ENCODE peak calls at places on chromosomes 12 and 14, in seven cellular contexts. One of them, this sample, is unnamed.

GRCh38 chr14:73616831-73617230 is 4.5 kb downstream of the ACOT6 start:
- DNase-seq in heart left ventricle: no peak
- DNase-seq in transverse colon: no peak
- DNase-seq in adrenal gland: no peak
- DNase-seq in upper lobe of right lung: no peak
- DNase-seq in body of pancreas: no peak
- DNase-seq in HFFc6: no peak
- DNase-seq in this sample: no peak

GRCh38 chr12:4148418-4149056 is 125.0 kb upstream of the CCND2 start:
- DNase-seq in heart left ventricle: peak
- DNase-seq in transverse colon: peak
- DNase-seq in adrenal gland: peak
- DNase-seq in upper lobe of right lung: peak
- DNase-seq in body of pancreas: peak
- DNase-seq in HFFc6: no peak
- DNase-seq in this sample: peak

GRCh38 chr12:64782181-64782580 is 23.0 kb upstream of the GNS start:
- DNase-seq in heart left ventricle: peak
- DNase-seq in transverse colon: no peak
- DNase-seq in adrenal gland: peak
- DNase-seq in upper lobe of right lung: no peak
- DNase-seq in body of pancreas: peak
- DNase-seq in HFFc6: no peak
- DNase-seq in this sample: no peak

GRCh38 chr12:133081408-133081806 is 684 bp downstream of the ZNF140 start:
- DNase-seq in heart left ventricle: peak
- DNase-seq in transverse colon: peak
- DNase-seq in adrenal gland: peak
- DNase-seq in upper lobe of right lung: no peak
- DNase-seq in body of pancreas: peak
- DNase-seq in HFFc6: no peak
- DNase-seq in this sample: no peak

GRCh38 chr12:114764516-114764915 is 80.5 kb upstream of the TBX3 start:
- DNase-seq in heart left ventricle: no peak
- DNase-seq in transverse colon: no peak
- DNase-seq in adrenal gland: no peak
- DNase-seq in upper lobe of right lung: no peak
- DNase-seq in body of pancreas: no peak
- DNase-seq in HFFc6: no peak
- DNase-seq in this sample: no peak

GRCh38 chr12:32482226-32482625 is 82.9 kb downstream of the FGD4 start:
- DNase-seq in heart left ventricle: no peak
- DNase-seq in transverse colon: no peak
- DNase-seq in adrenal gland: no peak
- DNase-seq in upper lobe of right lung: no peak
- DNase-seq in body of pancreas: peak
- DNase-seq in HFFc6: no peak
- DNase-seq in this sample: no peak

GRCh38 chr12:24025153-24025798 is 75.8 kb upstream of the SOX5 start:
- DNase-seq in heart left ventricle: no peak
- DNase-seq in transverse colon: no peak
- DNase-seq in adrenal gland: no peak
- DNase-seq in upper lobe of right lung: no peak
- DNase-seq in body of pancreas: no peak
- DNase-seq in HFFc6: no peak
- DNase-seq in this sample: no peak

GRCh38 chr12:77980782-77981181 is 150.1 kb downstream of the NAV3 start:
- DNase-seq in heart left ventricle: no peak
- DNase-seq in transverse colon: no peak
- DNase-seq in adrenal gland: no peak
- DNase-seq in upper lobe of right lung: no peak
- DNase-seq in body of pancreas: no peak
- DNase-seq in HFFc6: no peak
- DNase-seq in this sample: no peak

GRCh38 chr12:113462117-113462774 is 9.4 kb downstream of the LHX5 start:
- DNase-seq in heart left ventricle: peak
- DNase-seq in transverse colon: peak
- DNase-seq in adrenal gland: peak
- DNase-seq in upper lobe of right lung: peak
- DNase-seq in body of pancreas: peak
- DNase-seq in HFFc6: peak
- DNase-seq in this sample: no peak

GRCh38 chr12:113463746-113464743 is 7.6 kb downstream of the LHX5 start:
- DNase-seq in heart left ventricle: no peak
- DNase-seq in transverse colon: no peak
- DNase-seq in adrenal gland: no peak
- DNase-seq in upper lobe of right lung: peak
- DNase-seq in body of pancreas: no peak
- DNase-seq in HFFc6: no peak
- DNase-seq in this sample: no peak

GRCh38 chr12:113462880-113463745 is 8.6 kb downstream of the LHX5 start:
- DNase-seq in heart left ventricle: no peak
- DNase-seq in transverse colon: no peak
- DNase-seq in adrenal gland: no peak
- DNase-seq in upper lobe of right lung: peak
- DNase-seq in body of pancreas: no peak
- DNase-seq in HFFc6: no peak
- DNase-seq in this sample: no peak

GRCh38 chr12:113459981-113460380 is 11.7 kb downstream of the LHX5 start:
- DNase-seq in heart left ventricle: no peak
- DNase-seq in transverse colon: no peak
- DNase-seq in adrenal gland: no peak
- DNase-seq in upper lobe of right lung: no peak
- DNase-seq in body of pancreas: no peak
- DNase-seq in HFFc6: no peak
- DNase-seq in this sample: no peak

DNA sequence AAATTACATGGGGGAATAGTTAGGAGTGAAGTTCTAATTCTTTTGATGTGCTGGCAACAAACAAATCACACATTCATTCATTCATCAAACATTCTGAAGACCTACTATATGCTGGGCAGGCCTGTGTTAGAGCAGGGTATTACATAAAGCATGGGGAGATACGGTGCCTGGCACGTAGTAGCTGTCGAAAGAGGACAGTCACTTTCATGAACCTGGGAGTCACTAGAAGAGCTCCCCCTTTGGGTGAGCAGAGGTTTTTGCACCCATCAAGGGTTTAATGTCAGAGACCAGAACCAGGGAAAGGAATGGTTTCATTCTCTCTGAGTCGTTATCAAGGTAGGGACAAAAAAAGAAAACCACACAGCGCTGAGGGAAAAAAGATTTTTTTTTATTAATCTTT is 10.0 kb downstream of the LHX5 start:
- DNase-seq in heart left ventricle: no peak
- DNase-seq in transverse colon: no peak
- DNase-seq in adrenal gland: no peak
- DNase-seq in upper lobe of right lung: no peak
- DNase-seq in body of pancreas: no peak
- DNase-seq in HFFc6: peak
- DNase-seq in this sample: no peak
- TF ChIP-seq CTCF in heart left ventricle: no peak
- TF ChIP-seq CTCF in transverse colon: peak
- TF ChIP-seq CTCF in adrenal gland: no peak
- TF ChIP-seq CTCF in upper lobe of right lung: no peak
- TF ChIP-seq CTCF in body of pancreas: peak
- TF ChIP-seq CTCF in HFFc6: peak
- TF ChIP-seq CTCF in this sample: peak

GRCh38 chr12:80834724-80835123 is 103.0 kb downstream of the LIN7A start:
- DNase-seq in heart left ventricle: no peak
- DNase-seq in transverse colon: no peak
- DNase-seq in adrenal gland: no peak
- DNase-seq in upper lobe of right lung: no peak
- DNase-seq in body of pancreas: no peak
- DNase-seq in HFFc6: no peak
- DNase-seq in this sample: no peak

GRCh38 chr12:80838024-80838658 is 99.6 kb downstream of the LIN7A start:
- DNase-seq in heart left ventricle: no peak
- DNase-seq in transverse colon: no peak
- DNase-seq in adrenal gland: no peak
- DNase-seq in upper lobe of right lung: no peak
- DNase-seq in body of pancreas: peak
- DNase-seq in HFFc6: no peak
- DNase-seq in this sample: no peak

GRCh38 chr12:80838708-80839107 is 99.0 kb downstream of the LIN7A start:
- DNase-seq in heart left ventricle: no peak
- DNase-seq in transverse colon: no peak
- DNase-seq in adrenal gland: no peak
- DNase-seq in upper lobe of right lung: no peak
- DNase-seq in body of pancreas: no peak
- DNase-seq in HFFc6: no peak
- DNase-seq in this sample: no peak

DNA sequence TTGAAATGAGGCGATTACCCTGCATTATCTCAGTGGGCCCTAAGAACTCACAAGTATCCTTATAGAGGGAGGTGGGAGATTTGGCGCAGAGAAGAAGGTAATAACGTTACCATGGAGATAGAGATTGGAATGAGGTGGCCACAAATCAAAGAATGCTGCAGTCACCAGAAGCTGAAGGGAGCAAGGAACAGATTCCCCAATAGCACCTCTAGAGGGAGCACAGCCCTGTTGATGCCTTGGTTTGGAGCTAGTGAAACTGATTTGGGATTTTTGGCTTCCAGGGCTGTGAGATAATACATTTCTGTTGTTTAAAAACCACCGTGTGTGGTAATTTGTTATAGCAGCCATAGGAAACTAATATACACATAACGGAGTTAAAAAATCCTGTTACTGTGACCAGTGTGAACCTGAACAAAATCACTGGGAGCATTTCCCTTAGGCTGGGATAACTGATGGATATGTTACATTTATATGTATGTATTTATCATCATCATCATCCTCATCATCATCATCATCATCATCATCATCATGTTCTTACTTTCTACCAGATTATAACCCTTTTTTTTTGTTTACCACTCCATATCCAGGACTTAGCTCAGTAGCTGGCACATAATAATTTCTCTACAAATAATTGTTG is 100.3 kb downstream of the LIN7A start:
- DNase-seq in heart left ventricle: peak
- DNase-seq in transverse colon: no peak
- DNase-seq in adrenal gland: peak
- DNase-seq in upper lobe of right lung: no peak
- DNase-seq in body of pancreas: peak
- DNase-seq in HFFc6: peak
- DNase-seq in this sample: no peak
- TF ChIP-seq CTCF in heart left ventricle: peak
- TF ChIP-seq CTCF in transverse colon: peak
- TF ChIP-seq CTCF in adrenal gland: peak
- TF ChIP-seq CTCF in upper lobe of right lung: peak
- TF ChIP-seq CTCF in body of pancreas: peak
- TF ChIP-seq CTCF in HFFc6: peak
- TF ChIP-seq CTCF in this sample: peak

GRCh38 chr14:93797071-93797470 is 8.8 kb upstream of the PRIMA1 start:
- DNase-seq in heart left ventricle: no peak
- DNase-seq in transverse colon: no peak
- DNase-seq in adrenal gland: no peak
- DNase-seq in upper lobe of right lung: no peak
- DNase-seq in body of pancreas: no peak
- DNase-seq in HFFc6: no peak
- DNase-seq in this sample: no peak

GRCh38 chr14:93799617-93800016 is 11.3 kb upstream of the PRIMA1 start:
- DNase-seq in heart left ventricle: no peak
- DNase-seq in transverse colon: no peak
- DNase-seq in adrenal gland: no peak
- DNase-seq in upper lobe of right lung: no peak
- DNase-seq in body of pancreas: no peak
- DNase-seq in HFFc6: no peak
- DNase-seq in this sample: no peak

GRCh38 chr14:93804654-93805053 is 16.4 kb upstream of the PRIMA1 start:
- DNase-seq in heart left ventricle: no peak
- DNase-seq in transverse colon: no peak
- DNase-seq in adrenal gland: no peak
- DNase-seq in upper lobe of right lung: no peak
- DNase-seq in body of pancreas: no peak
- DNase-seq in HFFc6: no peak
- DNase-seq in this sample: no peak

GRCh38 chr14:93797536-93797935 is 9.3 kb upstream of the PRIMA1 start:
- DNase-seq in heart left ventricle: no peak
- DNase-seq in transverse colon: no peak
- DNase-seq in adrenal gland: no peak
- DNase-seq in upper lobe of right lung: no peak
- DNase-seq in body of pancreas: no peak
- DNase-seq in HFFc6: no peak
- DNase-seq in this sample: no peak

GRCh38 chr14:93800038-93800937 is 12.0 kb upstream of the PRIMA1 start:
- DNase-seq in heart left ventricle: no peak
- DNase-seq in transverse colon: no peak
- DNase-seq in adrenal gland: no peak
- DNase-seq in upper lobe of right lung: no peak
- DNase-seq in body of pancreas: no peak
- DNase-seq in HFFc6: no peak
- DNase-seq in this sample: no peak
- TF ChIP-seq CTCF in heart left ventricle: no peak
- TF ChIP-seq CTCF in transverse colon: no peak
- TF ChIP-seq CTCF in adrenal gland: no peak
- TF ChIP-seq CTCF in upper lobe of right lung: no peak
- TF ChIP-seq CTCF in body of pancreas: no peak
- TF ChIP-seq CTCF in HFFc6: no peak
- TF ChIP-seq CTCF in this sample: no peak

GRCh38 chr12:125198647-125199046 is 133.4 kb downstream of the AACS start:
- DNase-seq in heart left ventricle: no peak
- DNase-seq in transverse colon: no peak
- DNase-seq in adrenal gland: no peak
- DNase-seq in upper lobe of right lung: no peak
- DNase-seq in body of pancreas: no peak
- DNase-seq in HFFc6: no peak
- DNase-seq in this sample: no peak

GRCh38 chr12:125201940-125202339 is 136.7 kb downstream of the AACS start:
- DNase-seq in heart left ventricle: no peak
- DNase-seq in transverse colon: no peak
- DNase-seq in adrenal gland: no peak
- DNase-seq in upper lobe of right lung: no peak
- DNase-seq in body of pancreas: no peak
- DNase-seq in HFFc6: no peak
- DNase-seq in this sample: no peak

GRCh38 chr12:125206757-125207156 is 141.5 kb downstream of the AACS start:
- DNase-seq in heart left ventricle: no peak
- DNase-seq in transverse colon: no peak
- DNase-seq in adrenal gland: no peak
- DNase-seq in upper lobe of right lung: no peak
- DNase-seq in body of pancreas: no peak
- DNase-seq in HFFc6: no peak
- DNase-seq in this sample: no peak

GRCh38 chr12:125202421-125202820 is 137.2 kb downstream of the AACS start:
- DNase-seq in heart left ventricle: no peak
- DNase-seq in transverse colon: no peak
- DNase-seq in adrenal gland: no peak
- DNase-seq in upper lobe of right lung: no peak
- DNase-seq in body of pancreas: no peak
- DNase-seq in HFFc6: no peak
- DNase-seq in this sample: no peak

DNA sequence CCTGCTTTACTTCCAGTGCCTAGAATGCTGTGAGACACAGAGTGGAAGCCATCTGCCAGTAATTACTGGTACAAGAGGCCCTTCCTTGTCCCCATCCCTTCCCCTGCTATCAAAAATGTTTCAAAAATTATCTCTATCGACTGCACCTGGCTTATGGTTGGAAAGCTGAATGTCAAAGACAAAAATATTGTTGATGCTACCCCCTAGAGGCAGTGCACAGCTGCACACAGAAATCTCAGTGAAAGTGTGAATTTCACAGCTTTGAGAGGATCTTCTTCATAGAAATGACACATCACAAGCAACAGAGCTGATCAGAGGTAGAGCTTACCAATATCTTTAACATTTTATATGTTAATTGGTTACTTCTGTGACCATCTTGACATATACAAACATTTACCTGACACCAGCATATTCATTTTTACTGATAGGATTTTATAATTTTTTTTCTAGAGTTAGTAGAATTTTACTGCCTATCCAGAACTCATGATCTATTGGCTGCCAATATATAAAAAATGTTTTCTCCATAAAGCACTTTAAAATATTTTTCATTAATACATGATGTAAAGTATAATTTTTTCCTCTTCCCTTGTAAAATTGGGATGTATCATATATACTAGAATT is 138.0 kb downstream of the AACS start:
- DNase-seq in heart left ventricle: no peak
- DNase-seq in transverse colon: no peak
- DNase-seq in adrenal gland: no peak
- DNase-seq in upper lobe of right lung: no peak
- DNase-seq in body of pancreas: no peak
- DNase-seq in HFFc6: no peak
- DNase-seq in this sample: no peak
- TF ChIP-seq CTCF in heart left ventricle: peak
- TF ChIP-seq CTCF in transverse colon: peak
- TF ChIP-seq CTCF in adrenal gland: peak
- TF ChIP-seq CTCF in upper lobe of right lung: peak
- TF ChIP-seq CTCF in body of pancreas: peak
- TF ChIP-seq CTCF in HFFc6: peak
- TF ChIP-seq CTCF in this sample: peak